ENCODE peak calls at places on chromosome 21, in eight cellular contexts. Z is GM23248; A is germinal center; N is amniotic stem cell; Q is H54; P is AG09319; V is stimulated activated CD4-positive, alpha-beta T cell treated with anti-CD3 and anti-CD28 coated beads, Interleukin-15, amount 100 ng/mL, for 1 hour; D is kidney tubule cell. S is an unnamed sample.
A peak's percentile ranks its signal among the peaks of the same experiment; 100 is the strongest.

GRCh38 chr21:45531393-45532215 is 10.6 kb downstream of the SLC19A1 start:
- DNase-seq in V (no peak), A (no peak), D (no peak), N (no peak), Z (no peak), P (no peak), Q (no peak), S (no peak)

GRCh38 chr21:15034126-15034848 is 30.5 kb downstream of the NRIP1 start:
- DNase-seq in Q (no peak), A (no peak), P (peak; percentile 12), Z (peak; percentile 67), D (no peak), N (no peak), V (no peak), S (no peak)

GRCh38 chr21:25569711-25570110 is 37.6 kb downstream of the MRPL39 start:
- DNase-seq in P (no peak), N (no peak), Z (no peak), Q (no peak), V (no peak), A (no peak), D (no peak), S (no peak)

GRCh38 chr21:43872549-43873198 is 7.7 kb downstream of the AGPAT3 start:
- DNase-seq in D (no peak), Z (no peak), Q (no peak), A (no peak), P (no peak), N (no peak), V (no peak), S (no peak)

GRCh38 chr21:38544681-38545080 is 46.4 kb upstream of the ERG start:
- DNase-seq in A (no peak), D (peak; percentile 68), N (no peak), V (no peak), Z (peak; percentile 91), Q (no peak), P (no peak), S (no peak)

GRCh38 chr21:14303731-14304488 is 79.0 kb downstream of the HSPA13 start:
- DNase-seq in D (no peak), Q (no peak), Z (no peak), A (no peak), V (no peak), N (no peak), P (no peak), S (no peak)

GRCh38 chr21:16279658-16280581 is 550.1 kb downstream of the USP25 start:
- DNase-seq in A (no peak), N (no peak), V (no peak), Z (peak; percentile 71), D (peak; percentile 26), Q (no peak), P (no peak), S (no peak)

GRCh38 chr21:40095477-40095876 is 228.2 kb downstream of the PCP4 start:
- DNase-seq in V (no peak), D (no peak), N (no peak), Z (no peak), A (no peak), Q (no peak), P (no peak), S (no peak)

GRCh38 chr21:42570841-42571387 is 57.3 kb downstream of the SLC37A1 start:
- DNase-seq in N (no peak), V (no peak), D (peak; percentile 67), Z (no peak), P (no peak), A (no peak), Q (no peak), S (no peak)

GRCh38 chr21:39088831-39089380 is 94.3 kb downstream of the PSMG1 start:
- DNase-seq in A (no peak), D (peak; percentile 62), Z (peak; percentile 52), V (no peak), Q (peak; percentile 37), P (no peak), N (peak; percentile 35), S (no peak)

GRCh38 chr21:14993072-14993471 is 71.7 kb downstream of the NRIP1 start:
- DNase-seq in Q (no peak), Z (no peak), V (no peak), N (no peak), P (no peak), A (no peak), D (no peak), S (no peak)

GRCh38 chr21:25670726-25671125 is 31.7 kb downstream of the JAM2 start:
- DNase-seq in Z (peak; percentile 69), N (no peak), D (no peak), V (no peak), A (no peak), Q (no peak), P (peak; percentile 59), S (no peak)